ENCODE peak calls at places on chromosomes 11 and 22, in seven cellular contexts. R is EL; S is AG04449; P is activated CD4-positive, alpha-beta T cell treated with anti-CD3 and anti-CD28 coated beads, Interleukin-2, amount 50 U/mL, for 1 hour; Q is cardiac fibroblast; O is activated CD8-positive, alpha-beta memory T cell treated with anti-CD3 and anti-CD28 coated beads, Interleukin-2, amount 10 ng/mL, durations not matched to agents 7 days and 5 days; D is NCI-H1105 treated with DMSO at 0.1 percent for 48 hours. M is an unnamed sample.
A peak's percentile ranks its signal among the peaks of the same experiment; 100 is the strongest.

GRCh38 chr22:23833017-23833795 is 5.6 kb downstream of the DERL3 start:
- DNase-seq in D (no peak), P (no peak), S (no peak), Q (no peak), O (no peak), R (no peak), M (no peak)

GRCh38 chr11:9462172-9462799 is 1.5 kb downstream of the ZNF143 start:
- DNase-seq in R (peak; percentile 38), P (no peak), Q (peak; percentile 34), O (no peak), S (no peak), D (no peak), M (peak; percentile 23)

GRCh38 chr11:119367661-119368120 is 13.8 kb downstream of the USP2 start:
- DNase-seq in S (no peak), D (no peak), P (no peak), R (no peak), Q (no peak), O (no peak), M (peak; percentile 35)

GRCh38 chr11:72573380-72573949 is 100.8 kb downstream of the PDE2A start:
- DNase-seq in R (peak; percentile 43), Q (peak; percentile 51), O (peak; percentile 52), D (peak; percentile 4), P (peak; percentile 27), S (no peak), M (peak; percentile 37)

GRCh38 chr11:11876458-11876857 is 34.7 kb downstream of the USP47 start:
- DNase-seq in S (no peak), Q (no peak), P (no peak), R (no peak), D (no peak), O (no peak), M (no peak)

GRCh38 chr22:27580311-27580897 is 221.2 kb downstream of the MN1 start:
- DNase-seq in R (no peak), D (no peak), Q (no peak), O (no peak), S (no peak), P (no peak), M (no peak)

GRCh38 chr22:32723632-32724031 is 77.9 kb upstream of the TIMP3 start:
- DNase-seq in S (peak; percentile 87), P (peak; percentile 4), R (peak; percentile 90), O (peak; percentile 74), Q (peak; percentile 93), D (no peak), M (peak; percentile 87)

GRCh38 chr22:19643448-19644313 is 70.6 kb upstream of the SEPTIN5 start:
- DNase-seq in D (no peak), Q (no peak), S (no peak), O (no peak), P (no peak), R (no peak), M (no peak)

GRCh38 chr11:19244084-19244483 is 3.3 kb upstream of the E2F8 start:
- DNase-seq in R (no peak), O (no peak), Q (peak; percentile 54), S (no peak), D (no peak), P (no peak), M (peak; percentile 62)

GRCh38 chr11:68121067-68121899 is at the start of gene CHKA:
- DNase-seq in Q (peak; percentile 95), O (peak; percentile 83), S (no peak), R (peak; percentile 94), D (peak; percentile 90), P (peak; percentile 79), M (peak; percentile 88)

GRCh38 chr11:26778000-26778757 is 56.3 kb upstream of the SLC5A12 start:
- DNase-seq in O (no peak), P (no peak), S (peak; percentile 82), Q (peak; percentile 26), R (peak; percentile 68), D (no peak), M (peak; percentile 88)

GRCh38 chr11:64793271-64794160 is 9.5 kb downstream of the MAP4K2 start:
- DNase-seq in R (no peak), Q (no peak), S (no peak), O (no peak), D (no peak), P (no peak), M (no peak)

GRCh38 chr11:11937433-11937832 is 71.0 kb downstream of the DKK3 start:
- DNase-seq in R (no peak), S (no peak), Q (peak; percentile 11), O (no peak), P (no peak), D (no peak), M (no peak)

GRCh38 chr11:125221499-125221898 is 56.9 kb downstream of the PKNOX2 start:
- DNase-seq in O (no peak), D (no peak), P (no peak), Q (no peak), S (no peak), R (no peak), M (no peak)

GRCh38 chr22:30868663-30869385 is 99.8 kb downstream of the MORC2 start:
- DNase-seq in P (no peak), D (peak; percentile 55), Q (peak; percentile 16), R (no peak), O (no peak), S (no peak), M (peak; percentile 39)

GRCh38 chr11:65041206-65042035 is at the start of gene SAC3D1:
- DNase-seq in R (no peak), S (no peak), D (peak; percentile 67), Q (no peak), P (peak; percentile 51), O (no peak), M (no peak)

GRCh38 chr11:75270896-75271415 is 30.4 kb downstream of the TPBGL start:
- DNase-seq in Q (no peak), D (peak; percentile 37), P (peak; percentile 22), O (no peak), S (no peak), R (peak; percentile 19), M (peak; percentile 31)

GRCh38 chr11:125998267-125998666 is 52.4 kb downstream of the VSIG10L2 start:
- DNase-seq in P (no peak), Q (no peak), O (no peak), D (no peak), S (no peak), R (no peak), M (no peak)

GRCh38 chr22:48072777-48073176 is 1310.3 kb downstream of the TBC1D22A start:
- DNase-seq in D (no peak), Q (no peak), O (no peak), S (no peak), P (no peak), R (no peak), M (no peak)

GRCh38 chr11:25755918-25756584 is 575.9 kb upstream of the ANO3 start:
- DNase-seq in S (no peak), D (no peak), R (no peak), Q (no peak), O (no peak), P (no peak), M (no peak)

GRCh38 chr22:50105529-50106100 is 15.8 kb downstream of the MOV10L1 start:
- DNase-seq in P (no peak), S (no peak), Q (peak; percentile 69), R (peak; percentile 35), D (no peak), O (peak; percentile 68), M (peak; percentile 62)

GRCh38 chr11:1448166-1448825 is 38.3 kb downstream of the MOB2 start:
- DNase-seq in P (no peak), R (no peak), Q (no peak), O (no peak), S (no peak), D (no peak), M (no peak)

GRCh38 chr22:27405672-27406388 is 395.7 kb downstream of the MN1 start:
- DNase-seq in O (peak; percentile 41), D (no peak), S (no peak), P (no peak), Q (peak; percentile 68), R (peak; percentile 53), M (peak; percentile 41)

GRCh38 chr11:65311197-65311631 is 3.5 kb upstream of the CDC42EP2 start:
- DNase-seq in P (no peak), O (no peak), Q (peak; percentile 82), D (no peak), S (no peak), R (peak; percentile 60), M (no peak)

GRCh38 chr11:7498193-7498592 is 12.9 kb downstream of the OLFML1 start:
- DNase-seq in O (no peak), D (no peak), R (no peak), Q (no peak), S (no peak), P (no peak), M (no peak)

GRCh38 chr11:73784734-73785133 is 2.9 kb upstream of the MRPL48 start:
- DNase-seq in D (no peak), R (no peak), Q (no peak), O (no peak), P (no peak), S (no peak), M (no peak)

M was measured in iris pigment epithelial cell.